ENCODE peak calls at places on chromosome 15, in eight cellular contexts. One of them, this sample, is unnamed.

GRCh38 chr15:62165793-62166380 is 802 bp upstream of the C2CD4B start:
- DNase-seq in tibial artery: no peak
- DNase-seq in neural progenitor cell: no peak
- DNase-seq in Peyer's patch: no peak
- DNase-seq in ovary: no peak
- DNase-seq in CD8-positive, alpha-beta T cell: no peak
- DNase-seq in HL-60: no peak
- DNase-seq in brain microvascular endothelial cell: peak; percentile 16
- DNase-seq in this sample: no peak

GRCh38 chr15:62059818-62060115 is 480 bp downstream of the VPS13C start:
- DNase-seq in tibial artery: peak; percentile 30
- DNase-seq in neural progenitor cell: no peak
- DNase-seq in Peyer's patch: no peak
- DNase-seq in ovary: peak; percentile 37
- DNase-seq in CD8-positive, alpha-beta T cell: peak; percentile 69
- DNase-seq in HL-60: peak; percentile 75
- DNase-seq in brain microvascular endothelial cell: peak; percentile 48
- DNase-seq in this sample: peak; percentile 47

GRCh38 chr15:56320316-56320715 is 44.9 kb upstream of the TEX9 start:
- DNase-seq in tibial artery: no peak
- DNase-seq in neural progenitor cell: no peak
- DNase-seq in Peyer's patch: no peak
- DNase-seq in ovary: no peak
- DNase-seq in CD8-positive, alpha-beta T cell: no peak
- DNase-seq in HL-60: no peak
- DNase-seq in brain microvascular endothelial cell: no peak
- DNase-seq in this sample: no peak

GRCh38 chr15:76060098-76060989 is 559 bp downstream of the TMEM266 start:
- DNase-seq in tibial artery: no peak
- DNase-seq in neural progenitor cell: no peak
- DNase-seq in Peyer's patch: no peak
- DNase-seq in ovary: no peak
- DNase-seq in CD8-positive, alpha-beta T cell: peak; percentile 31
- DNase-seq in HL-60: no peak
- DNase-seq in brain microvascular endothelial cell: no peak
- DNase-seq in this sample: no peak

GRCh38 chr15:74869726-74870407 is 3.3 kb downstream of the SCAMP2 start:
- DNase-seq in tibial artery: peak; percentile 75
- DNase-seq in neural progenitor cell: no peak
- DNase-seq in Peyer's patch: peak; percentile 70
- DNase-seq in ovary: no peak
- DNase-seq in CD8-positive, alpha-beta T cell: no peak
- DNase-seq in HL-60: peak; percentile 96
- DNase-seq in brain microvascular endothelial cell: no peak
- DNase-seq in this sample: no peak

GRCh38 chr15:69060041-69060481 is 45.6 kb downstream of the NOX5 start:
- DNase-seq in tibial artery: no peak
- DNase-seq in neural progenitor cell: peak; percentile 40
- DNase-seq in Peyer's patch: peak; percentile 82
- DNase-seq in ovary: no peak
- DNase-seq in CD8-positive, alpha-beta T cell: no peak
- DNase-seq in HL-60: no peak
- DNase-seq in brain microvascular endothelial cell: no peak
- DNase-seq in this sample: no peak

GRCh38 chr15:72790302-72790955 is 6.9 kb upstream of the ADPGK start:
- DNase-seq in tibial artery: no peak
- DNase-seq in neural progenitor cell: no peak
- DNase-seq in Peyer's patch: no peak
- DNase-seq in ovary: no peak
- DNase-seq in CD8-positive, alpha-beta T cell: no peak
- DNase-seq in HL-60: no peak
- DNase-seq in brain microvascular endothelial cell: no peak
- DNase-seq in this sample: no peak

GRCh38 chr15:70121656-70122297 is 24.1 kb upstream of the TLE3 start:
- DNase-seq in tibial artery: peak; percentile 88
- DNase-seq in neural progenitor cell: no peak
- DNase-seq in Peyer's patch: no peak
- DNase-seq in ovary: peak; percentile 73
- DNase-seq in CD8-positive, alpha-beta T cell: no peak
- DNase-seq in HL-60: no peak
- DNase-seq in brain microvascular endothelial cell: peak; percentile 73
- DNase-seq in this sample: peak; percentile 60

GRCh38 chr15:58643996-58644395 is 105.5 kb downstream of the ADAM10 start:
- DNase-seq in tibial artery: no peak
- DNase-seq in neural progenitor cell: no peak
- DNase-seq in Peyer's patch: no peak
- DNase-seq in ovary: no peak
- DNase-seq in CD8-positive, alpha-beta T cell: no peak
- DNase-seq in HL-60: no peak
- DNase-seq in brain microvascular endothelial cell: no peak
- DNase-seq in this sample: no peak

GRCh38 chr15:39255760-39256159 is 325.1 kb upstream of the THBS1 start:
- DNase-seq in tibial artery: no peak
- DNase-seq in neural progenitor cell: no peak
- DNase-seq in Peyer's patch: no peak
- DNase-seq in ovary: no peak
- DNase-seq in CD8-positive, alpha-beta T cell: no peak
- DNase-seq in HL-60: no peak
- DNase-seq in brain microvascular endothelial cell: no peak
- DNase-seq in this sample: no peak

GRCh38 chr15:29671308-29671981 is 150.8 kb downstream of the TJP1 start:
- DNase-seq in tibial artery: no peak
- DNase-seq in neural progenitor cell: no peak
- DNase-seq in Peyer's patch: no peak
- DNase-seq in ovary: no peak
- DNase-seq in CD8-positive, alpha-beta T cell: no peak
- DNase-seq in HL-60: no peak
- DNase-seq in brain microvascular endothelial cell: peak; percentile 52
- DNase-seq in this sample: peak; percentile 39

GRCh38 chr15:38588672-38589071 is 24.1 kb upstream of the RASGRP1 start:
- DNase-seq in tibial artery: no peak
- DNase-seq in neural progenitor cell: no peak
- DNase-seq in Peyer's patch: no peak
- DNase-seq in ovary: no peak
- DNase-seq in CD8-positive, alpha-beta T cell: no peak
- DNase-seq in HL-60: no peak
- DNase-seq in brain microvascular endothelial cell: no peak
- DNase-seq in this sample: peak; percentile 51

GRCh38 chr15:75646944-75647364 is 758 bp upstream of the SNX33 start:
- DNase-seq in tibial artery: no peak
- DNase-seq in neural progenitor cell: peak; percentile 46
- DNase-seq in Peyer's patch: no peak
- DNase-seq in ovary: no peak
- DNase-seq in CD8-positive, alpha-beta T cell: no peak
- DNase-seq in HL-60: peak; percentile 7
- DNase-seq in brain microvascular endothelial cell: no peak
- DNase-seq in this sample: no peak

GRCh38 chr15:38231430-38231829 is 21.2 kb upstream of the SPRED1 start:
- DNase-seq in tibial artery: no peak
- DNase-seq in neural progenitor cell: no peak
- DNase-seq in Peyer's patch: no peak
- DNase-seq in ovary: no peak
- DNase-seq in CD8-positive, alpha-beta T cell: no peak
- DNase-seq in HL-60: no peak
- DNase-seq in brain microvascular endothelial cell: no peak
- DNase-seq in this sample: no peak

GRCh38 chr15:52139599-52140462 is 27.3 kb upstream of the BCL2L10 start:
- DNase-seq in tibial artery: peak; percentile 82
- DNase-seq in neural progenitor cell: peak; percentile 83
- DNase-seq in Peyer's patch: peak; percentile 83
- DNase-seq in ovary: peak; percentile 50
- DNase-seq in CD8-positive, alpha-beta T cell: peak; percentile 53
- DNase-seq in HL-60: peak; percentile 85
- DNase-seq in brain microvascular endothelial cell: peak; percentile 70
- DNase-seq in this sample: peak; percentile 78

GRCh38 chr15:100159436-100159835 is 182.3 kb downstream of the ADAMTS17 start:
- DNase-seq in tibial artery: no peak
- DNase-seq in neural progenitor cell: no peak
- DNase-seq in Peyer's patch: no peak
- DNase-seq in ovary: no peak
- DNase-seq in CD8-positive, alpha-beta T cell: no peak
- DNase-seq in HL-60: no peak
- DNase-seq in brain microvascular endothelial cell: no peak
- DNase-seq in this sample: no peak
- TF ChIP-seq CTCF in tibial artery: no peak
- TF ChIP-seq CTCF in neural progenitor cell: no peak
- TF ChIP-seq CTCF in Peyer's patch: no peak
- TF ChIP-seq CTCF in ovary: no peak
- TF ChIP-seq CTCF in CD8-positive, alpha-beta T cell: no peak
- TF ChIP-seq CTCF in HL-60: no peak
- TF ChIP-seq CTCF in brain microvascular endothelial cell: no peak
- TF ChIP-seq CTCF in this sample: no peak

DNA sequence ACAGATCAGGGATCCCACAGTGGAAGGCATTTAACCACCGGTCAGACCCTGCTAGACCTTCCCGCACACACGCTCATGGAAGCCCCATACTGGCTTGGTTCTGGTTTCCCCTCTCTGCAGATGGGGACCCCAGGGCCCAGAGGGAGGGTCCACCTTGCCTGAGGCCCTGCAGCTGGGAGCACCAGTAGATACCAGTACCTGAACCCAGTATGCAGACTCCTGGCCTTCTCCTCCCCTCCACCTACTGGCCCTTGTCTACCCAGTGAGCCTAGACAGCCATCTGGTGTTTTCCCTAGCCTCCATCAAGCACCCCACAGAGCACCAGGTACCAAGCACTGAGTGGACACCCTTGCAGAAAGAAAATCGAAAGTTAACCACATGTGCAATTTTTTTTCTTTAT is 65.1 kb downstream of the MEGF11 start:
- DNase-seq in tibial artery: no peak
- DNase-seq in neural progenitor cell: no peak
- DNase-seq in Peyer's patch: no peak
- DNase-seq in ovary: no peak
- DNase-seq in CD8-positive, alpha-beta T cell: no peak
- DNase-seq in HL-60: no peak
- DNase-seq in brain microvascular endothelial cell: no peak
- DNase-seq in this sample: no peak
- H3K4me3 ChIP-seq in tibial artery: no peak overlapping the region
- H3K4me3 ChIP-seq in neural progenitor cell: no peak overlapping the region
- H3K4me3 ChIP-seq in Peyer's patch: no peak overlapping the region
- H3K4me3 ChIP-seq in ovary: no peak overlapping the region
- H3K4me3 ChIP-seq in CD8-positive, alpha-beta T cell: no peak overlapping the region
- H3K4me3 ChIP-seq in HL-60: no peak overlapping the region
- H3K4me3 ChIP-seq in brain microvascular endothelial cell: no peak overlapping the region
- H3K4me3 ChIP-seq in this sample: no peak overlapping the region

GRCh38 chr15:44734839-44735481 is 1.4 kb upstream of the TRIM69 start:
- DNase-seq in tibial artery: no peak
- DNase-seq in neural progenitor cell: no peak
- DNase-seq in Peyer's patch: no peak
- DNase-seq in ovary: no peak
- DNase-seq in CD8-positive, alpha-beta T cell: no peak
- DNase-seq in HL-60: no peak
- DNase-seq in brain microvascular endothelial cell: no peak
- DNase-seq in this sample: no peak

GRCh38 chr15:44736261-44736765 is at the start of gene TRIM69:
- DNase-seq in tibial artery: no peak
- DNase-seq in neural progenitor cell: no peak
- DNase-seq in Peyer's patch: no peak
- DNase-seq in ovary: no peak
- DNase-seq in CD8-positive, alpha-beta T cell: no peak
- DNase-seq in HL-60: no peak
- DNase-seq in brain microvascular endothelial cell: no peak
- DNase-seq in this sample: no peak

GRCh38 chr15:44735482-44736260 is 657 bp upstream of the TRIM69 start:
- DNase-seq in tibial artery: peak; percentile 74
- DNase-seq in neural progenitor cell: no peak
- DNase-seq in Peyer's patch: no peak
- DNase-seq in ovary: peak; percentile 70
- DNase-seq in CD8-positive, alpha-beta T cell: peak; percentile 52
- DNase-seq in HL-60: peak; percentile 52
- DNase-seq in brain microvascular endothelial cell: no peak
- DNase-seq in this sample: no peak

DNA sequence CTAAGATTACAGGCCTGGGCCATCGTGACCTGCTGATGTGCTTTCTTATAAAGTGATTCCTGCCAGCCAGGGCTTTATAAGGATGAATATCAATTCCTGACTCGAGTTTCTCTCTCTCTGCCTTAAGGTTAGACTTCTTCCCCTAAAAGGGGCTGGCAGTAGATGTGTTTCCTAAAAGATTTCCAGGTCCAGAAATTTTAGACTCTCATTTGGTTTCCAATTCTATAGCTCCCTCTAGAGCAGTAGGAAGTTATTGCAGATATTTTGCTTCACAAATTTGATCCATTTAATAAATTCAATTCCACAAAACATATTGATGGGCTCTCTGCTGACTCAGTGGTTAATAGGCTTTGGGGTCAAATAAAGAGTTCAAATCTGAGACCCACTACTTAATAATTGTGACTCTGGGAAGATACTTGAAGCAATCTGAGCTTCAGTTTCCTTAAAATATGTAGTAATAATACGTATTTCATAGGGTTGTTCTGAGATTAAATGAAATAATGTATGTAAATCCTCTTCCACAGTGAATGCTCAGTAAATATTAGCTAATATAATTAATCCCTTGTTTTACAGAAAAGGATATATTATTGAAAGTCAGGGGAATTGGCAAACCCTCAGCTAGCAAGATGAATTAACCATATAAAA is 2.1 kb downstream of the TRIM69 start:
- DNase-seq in tibial artery: no peak
- DNase-seq in neural progenitor cell: peak; percentile 15
- DNase-seq in Peyer's patch: no peak
- DNase-seq in ovary: no peak
- DNase-seq in CD8-positive, alpha-beta T cell: no peak
- DNase-seq in HL-60: no peak
- DNase-seq in brain microvascular endothelial cell: no peak
- DNase-seq in this sample: peak; percentile 58
- TF ChIP-seq CTCF in tibial artery: peak; percentile 69
- TF ChIP-seq CTCF in neural progenitor cell: peak; percentile 66
- TF ChIP-seq CTCF in Peyer's patch: peak; percentile 42
- TF ChIP-seq CTCF in ovary: peak; percentile 78
- TF ChIP-seq CTCF in CD8-positive, alpha-beta T cell: peak; percentile 78
- TF ChIP-seq CTCF in HL-60: peak; percentile 44
- TF ChIP-seq CTCF in brain microvascular endothelial cell: peak; percentile 52
- TF ChIP-seq CTCF in this sample: peak; percentile 66

DNA sequence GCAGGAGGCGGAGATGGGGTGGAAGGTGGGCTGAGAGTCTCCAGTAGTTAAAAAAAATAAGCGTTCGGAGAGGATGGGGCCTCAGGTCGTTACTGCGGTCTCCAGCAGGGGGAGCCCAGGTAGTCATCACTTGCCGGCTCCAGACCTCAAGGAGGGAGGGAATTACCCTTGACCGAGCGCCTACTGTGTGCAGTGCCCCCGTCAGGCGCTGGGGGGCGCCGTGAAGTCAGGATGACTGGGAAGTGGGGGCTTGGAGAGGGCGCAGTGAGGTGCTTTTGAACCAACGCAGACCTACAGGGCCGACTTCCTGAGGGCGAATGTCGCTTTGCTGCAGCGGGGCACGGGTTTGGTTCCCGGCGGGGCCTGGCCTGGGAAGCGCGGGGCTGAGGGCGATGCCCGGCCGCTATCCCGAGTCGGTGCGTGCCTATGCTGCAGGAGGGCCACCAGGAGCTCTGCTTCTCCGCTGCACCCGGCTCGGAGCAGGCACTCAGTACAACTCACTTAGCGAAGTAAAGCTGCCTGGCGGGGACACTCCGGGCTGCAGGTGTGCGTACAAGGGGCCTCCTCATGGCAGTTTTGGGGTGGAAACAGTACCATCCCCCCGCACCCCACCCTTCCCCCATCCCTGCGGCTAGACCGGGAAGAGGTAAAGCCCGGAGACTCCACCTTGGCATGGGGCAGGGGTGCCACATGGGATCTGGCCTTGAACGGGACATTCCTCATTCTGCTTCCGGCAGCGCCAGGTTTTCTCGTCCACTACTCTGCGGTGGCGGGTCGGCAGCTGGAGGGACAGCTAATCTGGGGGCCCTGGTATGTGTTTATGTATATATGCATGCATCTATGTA is 79.8 kb downstream of the RHCG start:
- DNase-seq in tibial artery: no peak
- DNase-seq in neural progenitor cell: peak; percentile 90
- DNase-seq in Peyer's patch: peak; percentile 76
- DNase-seq in ovary: no peak
- DNase-seq in CD8-positive, alpha-beta T cell: peak; percentile 55
- DNase-seq in HL-60: peak; percentile 82
- DNase-seq in brain microvascular endothelial cell: peak; percentile 68
- DNase-seq in this sample: peak; percentile 79
- H3K4me3 ChIP-seq in tibial artery: no peak overlapping the region
- H3K4me3 ChIP-seq in neural progenitor cell: no peak overlapping the region
- H3K4me3 ChIP-seq in Peyer's patch: no peak overlapping the region
- H3K4me3 ChIP-seq in ovary: no peak overlapping the region
- H3K4me3 ChIP-seq in CD8-positive, alpha-beta T cell: no peak overlapping the region
- H3K4me3 ChIP-seq in HL-60: no peak overlapping the region
- H3K4me3 ChIP-seq in brain microvascular endothelial cell: no peak overlapping the region
- H3K4me3 ChIP-seq in this sample: no peak overlapping the region